ENCODE peak calls at places on chromosome 21, in seven cellular contexts. E is K562, N is HCT116, Y is GM12878, U is HepG2, P is endothelial cell of umbilical vein, Q is H1. W is an unnamed sample.

GRCh38 chr21:37878946-37879660 is 37.2 kb downstream of the KCNJ6 start:
- DNase-seq in E (peak; percentile 37), N (no peak), Y (no peak), U (no peak), P (peak; percentile 1), Q (no peak), W (no peak)

GRCh38 chr21:46066843-46067331 is 31.0 kb upstream of the COL6A2 start:
- DNase-seq in E (no peak), N (no peak), Y (no peak), U (no peak), P (no peak), Q (no peak), W (no peak)

GRCh38 chr21:46564391-46564790 is 40.5 kb downstream of the S100B start:
- DNase-seq in E (peak; percentile 8), N (no peak), Y (no peak), U (no peak), P (no peak), Q (no peak), W (no peak)

GRCh38 chr21:28069446-28069845 is 923.2 kb downstream of the LTN1 start:
- DNase-seq in E (no peak), N (no peak), Y (no peak), U (no peak), P (no peak), Q (peak; percentile 7), W (no peak)

GRCh38 chr21:16569679-16570078 is 839.9 kb downstream of the USP25 start:
- DNase-seq in E (no peak), N (no peak), Y (no peak), U (no peak), P (no peak), Q (no peak), W (no peak)

GRCh38 chr21:28944296-28944695 is 48.4 kb downstream of the LTN1 start:
- DNase-seq in E (no peak), N (no peak), Y (no peak), U (peak; percentile 14), P (peak; percentile 73), Q (no peak), W (no peak)

GRCh38 chr21:14046401-14046800 is 164.4 kb downstream of the LIPI start:
- DNase-seq in E (no peak), N (no peak), Y (no peak), U (no peak), P (no peak), Q (no peak), W (no peak)

GRCh38 chr21:34052171-34052570 is 21.2 kb upstream of the MRPS6 start:
- DNase-seq in E (no peak), N (no peak), Y (no peak), U (no peak), P (no peak), Q (no peak), W (no peak)

GRCh38 chr21:29164330-29164942 is 34.0 kb downstream of the MAP3K7CL start:
- DNase-seq in E (no peak), N (peak; percentile 69), Y (no peak), U (peak; percentile 63), P (peak; percentile 74), Q (no peak), W (no peak)

GRCh38 chr21:46349134-46349760 is 25.3 kb downstream of the PCNT start:
- DNase-seq in E (no peak), N (no peak), Y (no peak), U (no peak), P (no peak), Q (no peak), W (no peak)

GRCh38 chr21:22120616-22121266 is 1122.5 kb downstream of the NCAM2 start:
- DNase-seq in E (peak; percentile 11), N (no peak), Y (no peak), U (no peak), P (no peak), Q (peak; percentile 10), W (no peak)

GRCh38 chr21:46515109-46515508 is 56.4 kb downstream of the DIP2A start:
- DNase-seq in E (no peak), N (no peak), Y (no peak), U (no peak), P (peak; percentile 75), Q (no peak), W (no peak)

GRCh38 chr21:30223596-30223995 is 7.7 kb upstream of the CLDN8 start:
- DNase-seq in E (no peak), N (no peak), Y (no peak), U (no peak), P (no peak), Q (no peak), W (no peak)

GRCh38 chr21:21688877-21689276 is 690.7 kb downstream of the NCAM2 start:
- DNase-seq in E (no peak), N (no peak), Y (no peak), U (no peak), P (no peak), Q (peak; percentile 27), W (no peak)

GRCh38 chr21:21675601-21676000 is 677.4 kb downstream of the NCAM2 start:
- DNase-seq in E (no peak), N (no peak), Y (no peak), U (no peak), P (no peak), Q (no peak), W (no peak)

GRCh38 chr21:46253610-46254124 is 25.1 kb upstream of the LSS start:
- DNase-seq in E (peak; percentile 60), N (no peak), Y (peak; percentile 89), U (no peak), P (peak; percentile 7), Q (no peak), W (peak; percentile 30)

GRCh38 chr21:35198004-35198403 is 148.9 kb upstream of the RUNX1 start:
- DNase-seq in E (no peak), N (peak; percentile 64), Y (no peak), U (no peak), P (peak; percentile 69), Q (no peak), W (no peak)

GRCh38 chr21:44708213-44708865 is 3.0 kb downstream of the TSPEAR start:
- DNase-seq in E (no peak), N (no peak), Y (no peak), U (no peak), P (no peak), Q (no peak), W (no peak)
- TF ChIP-seq EZH2 in E (no peak), N (no peak), Y (no peak), U (no peak), P (no peak), Q (no peak), W (no peak)

DNA sequence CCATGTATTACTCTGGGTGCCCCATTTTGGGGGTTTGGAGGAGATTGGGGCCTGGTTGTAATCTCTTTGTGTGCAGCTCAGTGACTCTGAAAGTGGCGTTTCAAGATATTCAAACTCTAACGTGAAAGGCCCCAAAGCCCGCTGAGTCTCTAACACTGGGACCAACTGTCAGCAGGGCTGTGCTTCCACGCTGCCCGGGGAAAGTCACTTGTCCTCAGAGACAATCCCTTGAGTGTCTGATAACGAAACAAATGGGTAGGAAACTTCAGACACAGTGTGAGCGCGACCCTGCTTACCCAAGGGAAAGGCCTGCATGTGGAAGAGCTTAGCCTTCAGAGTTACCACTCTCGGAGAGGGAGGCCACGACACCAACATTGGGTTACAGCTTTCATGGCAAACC is 832 bp downstream of the UBASH3A start:
- DNase-seq in E (no peak), N (no peak), Y (no peak), U (no peak), P (no peak), Q (no peak), W (no peak)
- H3K9ac ChIP-seq in E (peak overlapping the region; percentile 46), N (no peak overlapping the region), Y (no peak overlapping the region), U (no peak overlapping the region), P (no peak overlapping the region), Q (no peak overlapping the region), W (no peak overlapping the region)

GRCh38 chr21:39109163-39109530 is 74.1 kb downstream of the PSMG1 start:
- DNase-seq in E (no peak), N (no peak), Y (no peak), U (no peak), P (no peak), Q (no peak), W (no peak)

GRCh38 chr21:39110431-39110830 is 72.8 kb downstream of the PSMG1 start:
- DNase-seq in E (no peak), N (no peak), Y (no peak), U (no peak), P (no peak), Q (no peak), W (no peak)

GRCh38 chr21:39109596-39110210 is 73.5 kb downstream of the PSMG1 start:
- DNase-seq in E (no peak), N (no peak), Y (no peak), U (no peak), P (no peak), Q (no peak), W (no peak)

GRCh38 chr21:39114871-39115658 is 68.2 kb downstream of the PSMG1 start:
- DNase-seq in E (no peak), N (no peak), Y (no peak), U (peak; percentile 29), P (no peak), Q (no peak), W (no peak)

GRCh38 chr21:39111928-39112327 is 71.3 kb downstream of the PSMG1 start:
- DNase-seq in E (no peak), N (no peak), Y (no peak), U (no peak), P (no peak), Q (no peak), W (no peak)
- TF ChIP-seq POLR2AphosphoS5 in E (no peak), N (no peak), Y (no peak), U (no peak), P (no peak), Q (no peak), W (no peak)

GRCh38 chr21:36703626-36704280 is 4.8 kb downstream of the SIM2 start:
- DNase-seq in E (no peak), N (no peak), Y (no peak), U (no peak), P (no peak), Q (no peak), W (no peak)

GRCh38 chr21:36705679-36706481 is 7.0 kb downstream of the SIM2 start:
- DNase-seq in E (peak; percentile 59), N (no peak), Y (no peak), U (no peak), P (no peak), Q (no peak), W (no peak)

GRCh38 chr21:36703123-36703522 is 4.2 kb downstream of the SIM2 start:
- DNase-seq in E (no peak), N (no peak), Y (no peak), U (no peak), P (no peak), Q (no peak), W (no peak)

GRCh38 chr21:36704958-36705678 is 6.2 kb downstream of the SIM2 start:
- DNase-seq in E (no peak), N (no peak), Y (no peak), U (no peak), P (no peak), Q (no peak), W (no peak)

DNA sequence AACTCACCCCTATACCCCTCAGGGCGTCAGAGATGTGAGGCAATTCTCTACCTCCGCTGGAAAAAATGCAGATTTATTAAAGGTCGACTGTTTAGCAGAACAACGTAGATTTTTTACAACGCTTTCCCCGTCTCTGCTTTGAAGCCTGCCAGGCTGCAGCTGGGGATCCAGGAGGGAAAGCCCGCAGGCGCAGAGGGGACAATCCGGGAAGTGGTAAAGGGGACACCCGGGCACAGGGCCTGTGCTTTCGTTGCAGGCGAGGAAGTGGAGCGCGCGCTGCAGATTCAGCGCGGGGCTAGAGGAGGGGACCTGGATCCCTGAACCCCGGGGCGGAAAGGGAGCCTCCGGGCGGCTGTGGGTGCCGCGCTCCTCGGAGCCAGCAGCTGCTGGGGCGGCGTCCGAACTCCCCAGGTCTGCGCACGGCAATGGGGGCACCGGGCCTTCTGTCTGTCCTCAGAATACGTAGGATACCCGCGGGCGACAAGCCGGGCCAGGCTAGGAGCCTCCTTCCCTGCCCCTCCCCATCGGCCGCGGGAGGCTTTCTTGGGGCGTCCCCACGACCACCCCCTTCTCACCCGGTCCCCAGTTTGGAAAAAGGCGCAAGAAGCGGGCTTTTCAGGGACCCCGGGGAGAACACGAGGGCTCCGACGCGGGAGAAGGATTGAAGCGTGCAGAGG is 5.5 kb downstream of the SIM2 start:
- DNase-seq in E (no peak), N (no peak), Y (no peak), U (no peak), P (no peak), Q (no peak), W (no peak)
- TF ChIP-seq EZH2 in E (no peak), N (no peak), Y (no peak), U (no peak), P (peak; percentile 60), Q (peak; percentile 85), W (no peak)